ENCODE peak calls at places on chromosomes 3 and 15, in five cellular contexts. One of them, this sample, is unnamed.

GRCh38 chr3:98770261-98771039 is 7.3 kb downstream of the ST3GAL6 start:
- DNase-seq in heart left ventricle: peak; percentile 60
- DNase-seq in epithelial cell of esophagus: peak; percentile 76
- DNase-seq in transverse colon: peak; percentile 53
- DNase-seq in BE2C: no peak
- DNase-seq in this sample: no peak

GRCh38 chr15:69823223-69823907 is 274.4 kb downstream of the TLE3 start:
- DNase-seq in heart left ventricle: no peak
- DNase-seq in epithelial cell of esophagus: no peak
- DNase-seq in BE2C: peak; percentile 66
- DNase-seq in transverse colon: no peak
- DNase-seq in this sample: no peak

GRCh38 chr3:36827133-36827532 is 62.8 kb upstream of the DCLK3 start:
- DNase-seq in transverse colon: no peak
- DNase-seq in heart left ventricle: no peak
- DNase-seq in epithelial cell of esophagus: no peak
- DNase-seq in BE2C: no peak
- DNase-seq in this sample: no peak

GRCh38 chr3:126746395-126747177 is 42.5 kb downstream of the CHCHD6 start:
- DNase-seq in BE2C: peak; percentile 35
- DNase-seq in epithelial cell of esophagus: peak; percentile 61
- DNase-seq in heart left ventricle: peak; percentile 84
- DNase-seq in transverse colon: no peak
- DNase-seq in this sample: no peak

GRCh38 chr15:80934761-80935221 is 54.8 kb downstream of the MESD start:
- DNase-seq in heart left ventricle: peak; percentile 36
- DNase-seq in BE2C: no peak
- DNase-seq in epithelial cell of esophagus: no peak
- DNase-seq in transverse colon: no peak
- DNase-seq in this sample: no peak

GRCh38 chr3:141386611-141387110 is 18.4 kb downstream of the ZBTB38 start:
- DNase-seq in heart left ventricle: no peak
- DNase-seq in epithelial cell of esophagus: no peak
- DNase-seq in BE2C: peak; percentile 51
- DNase-seq in transverse colon: no peak
- DNase-seq in this sample: no peak

GRCh38 chr3:128060473-128061381 is 8.5 kb downstream of the SEC61A1 start:
- DNase-seq in heart left ventricle: no peak
- DNase-seq in epithelial cell of esophagus: peak; percentile 88
- DNase-seq in BE2C: no peak
- DNase-seq in transverse colon: no peak
- DNase-seq in this sample: no peak

GRCh38 chr15:29904731-29905417 is 82.6 kb upstream of the TJP1 start:
- DNase-seq in BE2C: no peak
- DNase-seq in epithelial cell of esophagus: no peak
- DNase-seq in transverse colon: no peak
- DNase-seq in heart left ventricle: no peak
- DNase-seq in this sample: no peak

GRCh38 chr3:150362515-150363302 is 45.4 kb upstream of the TSC22D2 start:
- DNase-seq in epithelial cell of esophagus: peak; percentile 93
- DNase-seq in BE2C: no peak
- DNase-seq in heart left ventricle: no peak
- DNase-seq in transverse colon: no peak
- DNase-seq in this sample: no peak

GRCh38 chr3:29827756-29828155 is 546.9 kb downstream of the RBMS3 start:
- DNase-seq in heart left ventricle: no peak
- DNase-seq in epithelial cell of esophagus: no peak
- DNase-seq in BE2C: no peak
- DNase-seq in transverse colon: no peak
- DNase-seq in this sample: no peak

GRCh38 chr3:139127101-139127500 is 82.4 kb upstream of the PRR23C start:
- DNase-seq in transverse colon: no peak
- DNase-seq in BE2C: no peak
- DNase-seq in heart left ventricle: no peak
- DNase-seq in epithelial cell of esophagus: peak; percentile 85
- DNase-seq in this sample: no peak

GRCh38 chr3:111283165-111283564 is 211.5 kb downstream of the NECTIN3 start:
- DNase-seq in epithelial cell of esophagus: no peak
- DNase-seq in BE2C: no peak
- DNase-seq in transverse colon: no peak
- DNase-seq in heart left ventricle: no peak
- DNase-seq in this sample: no peak

GRCh38 chr15:71151061-71151460 is 35.8 kb downstream of the THSD4 start:
- DNase-seq in heart left ventricle: no peak
- DNase-seq in epithelial cell of esophagus: peak; percentile 61
- DNase-seq in BE2C: no peak
- DNase-seq in transverse colon: no peak
- DNase-seq in this sample: no peak

GRCh38 chr3:139358857-139359562 is 15.2 kb downstream of the MRPS22 start:
- DNase-seq in transverse colon: no peak
- DNase-seq in BE2C: no peak
- DNase-seq in heart left ventricle: no peak
- DNase-seq in epithelial cell of esophagus: no peak
- DNase-seq in this sample: no peak

GRCh38 chr15:55784284-55784683 is 41.3 kb upstream of the PRTG start:
- DNase-seq in BE2C: no peak
- DNase-seq in transverse colon: no peak
- DNase-seq in epithelial cell of esophagus: no peak
- DNase-seq in heart left ventricle: no peak
- DNase-seq in this sample: no peak

GRCh38 chr3:45635475-45636256 is 41.1 kb downstream of the LIMD1 start:
- DNase-seq in epithelial cell of esophagus: peak; percentile 84
- DNase-seq in transverse colon: no peak
- DNase-seq in BE2C: no peak
- DNase-seq in heart left ventricle: no peak
- DNase-seq in this sample: no peak

GRCh38 chr3:20056727-20057611 is 16.7 kb downstream of the KAT2B start:
- DNase-seq in heart left ventricle: no peak
- DNase-seq in transverse colon: no peak
- DNase-seq in BE2C: no peak
- DNase-seq in epithelial cell of esophagus: peak; percentile 99
- DNase-seq in this sample: no peak

GRCh38 chr15:59457103-59457502 is 19.1 kb downstream of the FAM81A start:
- DNase-seq in epithelial cell of esophagus: peak; percentile 48
- DNase-seq in BE2C: no peak
- DNase-seq in transverse colon: no peak
- DNase-seq in heart left ventricle: no peak
- DNase-seq in this sample: no peak

GRCh38 chr3:119647843-119648575 is 12.4 kb downstream of the POPDC2 start:
- DNase-seq in BE2C: no peak
- DNase-seq in epithelial cell of esophagus: no peak
- DNase-seq in transverse colon: no peak
- DNase-seq in heart left ventricle: no peak
- DNase-seq in this sample: no peak

GRCh38 chr3:119647177-119647576 is 13.2 kb downstream of the POPDC2 start:
- DNase-seq in BE2C: no peak
- DNase-seq in heart left ventricle: no peak
- DNase-seq in epithelial cell of esophagus: no peak
- DNase-seq in transverse colon: no peak
- DNase-seq in this sample: no peak

GRCh38 chr3:119652306-119653033 is 7.9 kb downstream of the POPDC2 start:
- DNase-seq in heart left ventricle: peak; percentile 85
- DNase-seq in epithelial cell of esophagus: no peak
- DNase-seq in BE2C: no peak
- DNase-seq in transverse colon: no peak
- DNase-seq in this sample: no peak

GRCh38 chr3:119645813-119646212 is 14.6 kb downstream of the POPDC2 start:
- DNase-seq in heart left ventricle: no peak
- DNase-seq in transverse colon: no peak
- DNase-seq in epithelial cell of esophagus: no peak
- DNase-seq in BE2C: no peak
- DNase-seq in this sample: no peak

DNA sequence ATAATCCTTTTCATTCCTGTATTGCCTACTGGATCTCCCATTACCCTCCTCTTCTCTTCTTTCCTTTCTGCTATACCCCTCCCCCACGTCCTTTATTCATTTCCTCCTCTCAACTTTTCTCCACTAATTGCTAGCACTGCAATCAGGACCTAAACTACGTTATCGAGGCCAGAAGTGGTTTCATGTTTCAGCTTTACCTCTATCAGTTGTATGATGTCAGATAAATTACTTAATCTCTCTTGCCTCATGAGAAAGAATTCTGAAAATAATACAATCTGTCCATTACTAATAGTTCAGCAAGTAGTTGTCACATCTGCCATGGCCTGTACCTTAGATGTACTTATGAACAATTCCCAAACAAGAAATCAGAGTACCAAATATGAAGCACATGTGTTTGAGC is 10.6 kb downstream of the POPDC2 start:
- DNase-seq in BE2C: no peak
- DNase-seq in transverse colon: no peak
- DNase-seq in heart left ventricle: no peak
- DNase-seq in epithelial cell of esophagus: peak; percentile 17
- DNase-seq in this sample: no peak
- TF ChIP-seq CTCF in BE2C: no peak
- TF ChIP-seq CTCF in transverse colon: no peak
- TF ChIP-seq CTCF in heart left ventricle: no peak
- TF ChIP-seq CTCF in epithelial cell of esophagus: no peak
- TF ChIP-seq CTCF in this sample: no peak

DNA sequence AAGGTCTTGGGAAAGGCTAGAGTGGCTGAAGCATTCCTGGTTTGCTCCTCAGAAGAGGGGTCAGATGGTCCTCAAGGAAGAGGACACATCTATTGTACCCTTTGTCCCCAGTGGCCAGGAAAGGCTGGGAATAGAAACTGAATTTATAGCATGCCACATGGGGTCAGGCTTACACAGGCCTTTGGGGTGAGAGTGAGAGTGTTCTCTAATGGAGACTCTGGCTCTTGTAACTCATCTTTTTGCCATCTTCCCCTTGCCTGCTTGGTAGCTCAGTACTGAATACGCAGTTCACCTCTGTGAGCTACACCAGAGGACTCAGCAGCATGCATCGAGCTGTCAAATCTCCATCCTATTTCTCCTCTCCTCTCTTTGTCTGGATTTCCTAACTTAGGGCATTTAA is 87.5 kb downstream of the ATP2B2 start:
- DNase-seq in BE2C: no peak
- DNase-seq in transverse colon: no peak
- DNase-seq in epithelial cell of esophagus: peak; percentile 30
- DNase-seq in heart left ventricle: no peak
- DNase-seq in this sample: no peak
- TF ChIP-seq CTCF in BE2C: peak; percentile 38
- TF ChIP-seq CTCF in transverse colon: no peak
- TF ChIP-seq CTCF in epithelial cell of esophagus: peak; percentile 20
- TF ChIP-seq CTCF in heart left ventricle: no peak
- TF ChIP-seq CTCF in this sample: peak; percentile 31

GRCh38 chr3:15148614-15149013 is 49.7 kb upstream of the RBSN start:
- DNase-seq in BE2C: peak; percentile 38
- DNase-seq in epithelial cell of esophagus: peak; percentile 25
- DNase-seq in transverse colon: no peak
- DNase-seq in heart left ventricle: no peak
- DNase-seq in this sample: no peak
- TF ChIP-seq CTCF in BE2C: no peak
- TF ChIP-seq CTCF in epithelial cell of esophagus: peak; percentile 4
- TF ChIP-seq CTCF in transverse colon: no peak
- TF ChIP-seq CTCF in heart left ventricle: no peak
- TF ChIP-seq CTCF in this sample: no peak

DNA sequence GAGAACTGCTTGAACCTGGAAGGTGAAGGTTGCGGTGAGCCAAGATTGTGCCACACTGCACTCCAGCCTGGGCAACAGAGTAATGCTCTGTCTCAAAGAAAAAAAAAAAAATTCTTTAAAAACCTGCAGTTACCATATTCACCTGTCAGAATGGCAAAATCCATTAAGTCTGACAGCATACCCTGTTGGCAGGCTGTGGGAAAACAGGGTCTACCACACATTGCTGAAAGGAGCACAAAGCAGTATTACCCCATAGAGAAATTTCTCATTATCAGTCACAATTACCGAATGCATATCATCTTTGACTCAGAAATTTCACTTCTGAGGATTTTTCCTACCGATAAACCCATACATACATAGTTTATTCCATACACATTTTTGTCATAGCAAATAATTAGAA is 264.1 kb upstream of the SLCO3A1 start:
- DNase-seq in heart left ventricle: no peak
- DNase-seq in epithelial cell of esophagus: no peak
- DNase-seq in BE2C: no peak
- DNase-seq in transverse colon: no peak
- DNase-seq in this sample: no peak
- TF ChIP-seq CTCF in heart left ventricle: no peak
- TF ChIP-seq CTCF in epithelial cell of esophagus: no peak
- TF ChIP-seq CTCF in BE2C: peak; percentile 43
- TF ChIP-seq CTCF in transverse colon: peak; percentile 9
- TF ChIP-seq CTCF in this sample: no peak

GRCh38 chr3:136068708-136069107 is 103.2 kb downstream of the PPP2R3A start:
- DNase-seq in transverse colon: no peak
- DNase-seq in epithelial cell of esophagus: no peak
- DNase-seq in heart left ventricle: no peak
- DNase-seq in BE2C: no peak
- DNase-seq in this sample: no peak

GRCh38 chr3:136070334-136070733 is 104.8 kb downstream of the PPP2R3A start:
- DNase-seq in transverse colon: no peak
- DNase-seq in epithelial cell of esophagus: peak; percentile 79
- DNase-seq in heart left ventricle: no peak
- DNase-seq in BE2C: no peak
- DNase-seq in this sample: no peak

GRCh38 chr3:136069933-136070332 is 104.4 kb downstream of the PPP2R3A start:
- DNase-seq in BE2C: no peak
- DNase-seq in epithelial cell of esophagus: no peak
- DNase-seq in heart left ventricle: no peak
- DNase-seq in transverse colon: no peak
- DNase-seq in this sample: no peak

GRCh38 chr3:136074546-136074945 is 109.0 kb downstream of the PPP2R3A start:
- DNase-seq in BE2C: no peak
- DNase-seq in epithelial cell of esophagus: no peak
- DNase-seq in heart left ventricle: no peak
- DNase-seq in transverse colon: no peak
- DNase-seq in this sample: no peak

GRCh38 chr3:136070953-136071949 is 105.7 kb downstream of the PPP2R3A start:
- DNase-seq in BE2C: no peak
- DNase-seq in epithelial cell of esophagus: peak; percentile 13
- DNase-seq in transverse colon: no peak
- DNase-seq in heart left ventricle: peak; percentile 36
- DNase-seq in this sample: no peak
- TF ChIP-seq CTCF in BE2C: no peak
- TF ChIP-seq CTCF in epithelial cell of esophagus: no peak
- TF ChIP-seq CTCF in transverse colon: no peak
- TF ChIP-seq CTCF in heart left ventricle: no peak
- TF ChIP-seq CTCF in this sample: peak; percentile 36

GRCh38 chr3:76024640-76025039 is 239.3 kb upstream of the ZNF717 start:
- DNase-seq in transverse colon: no peak
- DNase-seq in heart left ventricle: no peak
- DNase-seq in BE2C: no peak
- DNase-seq in epithelial cell of esophagus: peak; percentile 62
- DNase-seq in this sample: no peak
- TF ChIP-seq CTCF in transverse colon: no peak
- TF ChIP-seq CTCF in heart left ventricle: no peak
- TF ChIP-seq CTCF in BE2C: peak; percentile 69
- TF ChIP-seq CTCF in epithelial cell of esophagus: peak; percentile 59
- TF ChIP-seq CTCF in this sample: peak; percentile 48

GRCh38 chr3:16132926-16133325 is 41.6 kb upstream of the GALNT15 start:
- DNase-seq in transverse colon: no peak
- DNase-seq in BE2C: no peak
- DNase-seq in epithelial cell of esophagus: no peak
- DNase-seq in heart left ventricle: peak; percentile 41
- DNase-seq in this sample: no peak
- TF ChIP-seq CTCF in transverse colon: no peak
- TF ChIP-seq CTCF in BE2C: no peak
- TF ChIP-seq CTCF in epithelial cell of esophagus: no peak
- TF ChIP-seq CTCF in heart left ventricle: no peak
- TF ChIP-seq CTCF in this sample: no peak

GRCh38 chr3:15243822-15244482 is 37.9 kb downstream of the CAPN7 start:
- DNase-seq in heart left ventricle: no peak
- DNase-seq in transverse colon: no peak
- DNase-seq in epithelial cell of esophagus: no peak
- DNase-seq in BE2C: no peak
- DNase-seq in this sample: no peak
- TF ChIP-seq CTCF in heart left ventricle: no peak
- TF ChIP-seq CTCF in transverse colon: no peak
- TF ChIP-seq CTCF in epithelial cell of esophagus: no peak
- TF ChIP-seq CTCF in BE2C: no peak
- TF ChIP-seq CTCF in this sample: no peak

This sample was measured in D721Med.